ENCODE peak calls at places on chromosome 14, in nine cellular contexts. One of them, this sample, is unnamed.

GRCh38 chr14:71532790-71533189 is 399.4 kb upstream of the RGS6 start:
- DNase-seq in posterior vena cava: no peak
- DNase-seq in HL-60: no peak
- DNase-seq in Caki2: no peak
- DNase-seq in RWPE1: no peak
- DNase-seq in fibroblast of villous mesenchyme: no peak
- DNase-seq in hypothalamus: no peak
- DNase-seq in amniotic epithelial cell: no peak
- DNase-seq in right lobe of liver: no peak
- DNase-seq in this sample: no peak

GRCh38 chr14:54676822-54677708 is 110.1 kb downstream of the SAMD4A start:
- DNase-seq in posterior vena cava: no peak
- DNase-seq in HL-60: no peak
- DNase-seq in Caki2: peak
- DNase-seq in RWPE1: peak
- DNase-seq in fibroblast of villous mesenchyme: peak
- DNase-seq in hypothalamus: peak
- DNase-seq in amniotic epithelial cell: peak
- DNase-seq in right lobe of liver: no peak
- DNase-seq in this sample: peak

GRCh38 chr14:68937790-68938514 is 41.1 kb downstream of the ACTN1 start:
- DNase-seq in posterior vena cava: no peak
- DNase-seq in HL-60: no peak
- DNase-seq in Caki2: peak
- DNase-seq in RWPE1: no peak
- DNase-seq in fibroblast of villous mesenchyme: peak
- DNase-seq in hypothalamus: no peak
- DNase-seq in amniotic epithelial cell: peak
- DNase-seq in right lobe of liver: peak
- DNase-seq in this sample: peak

GRCh38 chr14:75133597-75133996 is 6.7 kb upstream of the NEK9 start:
- DNase-seq in posterior vena cava: no peak
- DNase-seq in HL-60: no peak
- DNase-seq in Caki2: no peak
- DNase-seq in RWPE1: no peak
- DNase-seq in fibroblast of villous mesenchyme: no peak
- DNase-seq in hypothalamus: no peak
- DNase-seq in amniotic epithelial cell: no peak
- DNase-seq in right lobe of liver: no peak
- DNase-seq in this sample: no peak

GRCh38 chr14:39241637-39242036 is 7.9 kb downstream of the MIA2 start:
- DNase-seq in posterior vena cava: no peak
- DNase-seq in HL-60: no peak
- DNase-seq in Caki2: no peak
- DNase-seq in RWPE1: no peak
- DNase-seq in fibroblast of villous mesenchyme: no peak
- DNase-seq in hypothalamus: no peak
- DNase-seq in amniotic epithelial cell: no peak
- DNase-seq in right lobe of liver: no peak
- DNase-seq in this sample: no peak

GRCh38 chr14:61602733-61603077 is 92.6 kb upstream of the HIF1A start:
- DNase-seq in posterior vena cava: no peak
- DNase-seq in HL-60: no peak
- DNase-seq in Caki2: peak
- DNase-seq in RWPE1: no peak
- DNase-seq in fibroblast of villous mesenchyme: no peak
- DNase-seq in hypothalamus: no peak
- DNase-seq in amniotic epithelial cell: peak
- DNase-seq in right lobe of liver: no peak
- DNase-seq in this sample: no peak

GRCh38 chr14:32900602-32901001 is 38.1 kb upstream of the NPAS3 start:
- DNase-seq in posterior vena cava: no peak
- DNase-seq in HL-60: no peak
- DNase-seq in Caki2: no peak
- DNase-seq in RWPE1: no peak
- DNase-seq in fibroblast of villous mesenchyme: no peak
- DNase-seq in hypothalamus: no peak
- DNase-seq in amniotic epithelial cell: peak
- DNase-seq in right lobe of liver: no peak
- DNase-seq in this sample: no peak

GRCh38 chr14:103870144-103870876 is 22.9 kb upstream of the PPP1R13B start:
- DNase-seq in posterior vena cava: no peak
- DNase-seq in HL-60: no peak
- DNase-seq in Caki2: no peak
- DNase-seq in RWPE1: no peak
- DNase-seq in fibroblast of villous mesenchyme: no peak
- DNase-seq in hypothalamus: no peak
- DNase-seq in amniotic epithelial cell: no peak
- DNase-seq in right lobe of liver: no peak
- DNase-seq in this sample: no peak

GRCh38 chr14:32230695-32231280 is 27.7 kb upstream of the RNU6-8 start:
- DNase-seq in posterior vena cava: no peak
- DNase-seq in HL-60: no peak
- DNase-seq in Caki2: no peak
- DNase-seq in RWPE1: peak
- DNase-seq in fibroblast of villous mesenchyme: peak
- DNase-seq in hypothalamus: no peak
- DNase-seq in amniotic epithelial cell: peak
- DNase-seq in right lobe of liver: no peak
- DNase-seq in this sample: no peak

GRCh38 chr14:35403085-35403396 is 1.5 kb downstream of the NFKBIA start:
- DNase-seq in posterior vena cava: no peak
- DNase-seq in HL-60: no peak
- DNase-seq in Caki2: no peak
- DNase-seq in RWPE1: no peak
- DNase-seq in fibroblast of villous mesenchyme: no peak
- DNase-seq in hypothalamus: no peak
- DNase-seq in amniotic epithelial cell: peak
- DNase-seq in right lobe of liver: peak
- DNase-seq in this sample: no peak

GRCh38 chr14:86052868-86053267 is 522.9 kb downstream of the FLRT2 start:
- DNase-seq in posterior vena cava: no peak
- DNase-seq in HL-60: no peak
- DNase-seq in Caki2: no peak
- DNase-seq in RWPE1: no peak
- DNase-seq in fibroblast of villous mesenchyme: no peak
- DNase-seq in hypothalamus: no peak
- DNase-seq in amniotic epithelial cell: no peak
- DNase-seq in right lobe of liver: no peak
- DNase-seq in this sample: no peak

GRCh38 chr14:92490239-92490959 is 23.2 kb upstream of the RIN3 start:
- DNase-seq in posterior vena cava: no peak
- DNase-seq in HL-60: no peak
- DNase-seq in Caki2: no peak
- DNase-seq in RWPE1: no peak
- DNase-seq in fibroblast of villous mesenchyme: no peak
- DNase-seq in hypothalamus: no peak
- DNase-seq in amniotic epithelial cell: no peak
- DNase-seq in right lobe of liver: no peak
- DNase-seq in this sample: no peak

GRCh38 chr14:105401699-105402098 is 3.4 kb downstream of the TEX22 start:
- DNase-seq in posterior vena cava: no peak
- DNase-seq in HL-60: no peak
- DNase-seq in Caki2: no peak
- DNase-seq in RWPE1: no peak
- DNase-seq in fibroblast of villous mesenchyme: no peak
- DNase-seq in hypothalamus: no peak
- DNase-seq in amniotic epithelial cell: no peak
- DNase-seq in right lobe of liver: no peak
- DNase-seq in this sample: no peak

GRCh38 chr14:68715032-68715924 is 77.6 kb downstream of the ZFP36L1 start:
- DNase-seq in posterior vena cava: no peak
- DNase-seq in HL-60: no peak
- DNase-seq in Caki2: peak
- DNase-seq in RWPE1: no peak
- DNase-seq in fibroblast of villous mesenchyme: peak
- DNase-seq in hypothalamus: no peak
- DNase-seq in amniotic epithelial cell: peak
- DNase-seq in right lobe of liver: no peak
- DNase-seq in this sample: no peak

GRCh38 chr14:74981833-74982232 is 20.9 kb upstream of the EIF2B2 start:
- DNase-seq in posterior vena cava: no peak
- DNase-seq in HL-60: no peak
- DNase-seq in Caki2: no peak
- DNase-seq in RWPE1: no peak
- DNase-seq in fibroblast of villous mesenchyme: no peak
- DNase-seq in hypothalamus: no peak
- DNase-seq in amniotic epithelial cell: no peak
- DNase-seq in right lobe of liver: no peak
- DNase-seq in this sample: no peak

GRCh38 chr14:89197623-89198022 is 219.4 kb downstream of the FOXN3 start:
- DNase-seq in posterior vena cava: no peak
- DNase-seq in HL-60: no peak
- DNase-seq in Caki2: no peak
- DNase-seq in RWPE1: no peak
- DNase-seq in fibroblast of villous mesenchyme: no peak
- DNase-seq in hypothalamus: no peak
- DNase-seq in amniotic epithelial cell: no peak
- DNase-seq in right lobe of liver: no peak
- DNase-seq in this sample: no peak

GRCh38 chr14:57085801-57086200 is 182.9 kb downstream of the EXOC5 start:
- DNase-seq in posterior vena cava: no peak
- DNase-seq in HL-60: no peak
- DNase-seq in Caki2: no peak
- DNase-seq in RWPE1: peak
- DNase-seq in fibroblast of villous mesenchyme: no peak
- DNase-seq in hypothalamus: no peak
- DNase-seq in amniotic epithelial cell: no peak
- DNase-seq in right lobe of liver: no peak
- DNase-seq in this sample: peak

GRCh38 chr14:54170301-54170700 is 213.7 kb upstream of the BMP4 start:
- DNase-seq in posterior vena cava: no peak
- DNase-seq in HL-60: no peak
- DNase-seq in Caki2: no peak
- DNase-seq in RWPE1: no peak
- DNase-seq in fibroblast of villous mesenchyme: no peak
- DNase-seq in hypothalamus: no peak
- DNase-seq in amniotic epithelial cell: no peak
- DNase-seq in right lobe of liver: no peak
- DNase-seq in this sample: no peak

GRCh38 chr14:21668377-21668776 is 5.2 kb downstream of the OR4E1 start:
- DNase-seq in posterior vena cava: no peak
- DNase-seq in HL-60: no peak
- DNase-seq in Caki2: peak
- DNase-seq in RWPE1: peak
- DNase-seq in fibroblast of villous mesenchyme: peak
- DNase-seq in hypothalamus: no peak
- DNase-seq in amniotic epithelial cell: peak
- DNase-seq in right lobe of liver: no peak
- DNase-seq in this sample: no peak

GRCh38 chr14:57847096-57847495 is 18.8 kb downstream of the SLC35F4 start:
- DNase-seq in posterior vena cava: no peak
- DNase-seq in HL-60: no peak
- DNase-seq in Caki2: no peak
- DNase-seq in RWPE1: no peak
- DNase-seq in fibroblast of villous mesenchyme: peak
- DNase-seq in hypothalamus: no peak
- DNase-seq in amniotic epithelial cell: no peak
- DNase-seq in right lobe of liver: no peak
- DNase-seq in this sample: no peak

GRCh38 chr14:78448483-78449094 is 278.4 kb downstream of the NRXN3 start:
- DNase-seq in posterior vena cava: no peak
- DNase-seq in HL-60: no peak
- DNase-seq in Caki2: peak
- DNase-seq in RWPE1: peak
- DNase-seq in fibroblast of villous mesenchyme: peak
- DNase-seq in hypothalamus: peak
- DNase-seq in amniotic epithelial cell: no peak
- DNase-seq in right lobe of liver: peak
- DNase-seq in this sample: peak

GRCh38 chr14:68766299-68767247 is 26.3 kb downstream of the ZFP36L1 start:
- DNase-seq in posterior vena cava: no peak
- DNase-seq in HL-60: no peak
- DNase-seq in Caki2: no peak
- DNase-seq in RWPE1: no peak
- DNase-seq in fibroblast of villous mesenchyme: no peak
- DNase-seq in hypothalamus: no peak
- DNase-seq in amniotic epithelial cell: no peak
- DNase-seq in right lobe of liver: no peak
- DNase-seq in this sample: no peak

GRCh38 chr14:73752297-73752992 is 38.3 kb upstream of the PNMA1 start:
- DNase-seq in posterior vena cava: no peak
- DNase-seq in HL-60: no peak
- DNase-seq in Caki2: no peak
- DNase-seq in RWPE1: no peak
- DNase-seq in fibroblast of villous mesenchyme: peak
- DNase-seq in hypothalamus: peak
- DNase-seq in amniotic epithelial cell: peak
- DNase-seq in right lobe of liver: peak
- DNase-seq in this sample: no peak

GRCh38 chr14:63394856-63395255 is 76.1 kb upstream of the GPHB5 start:
- DNase-seq in posterior vena cava: no peak
- DNase-seq in HL-60: no peak
- DNase-seq in Caki2: no peak
- DNase-seq in RWPE1: no peak
- DNase-seq in fibroblast of villous mesenchyme: no peak
- DNase-seq in hypothalamus: no peak
- DNase-seq in amniotic epithelial cell: no peak
- DNase-seq in right lobe of liver: no peak
- DNase-seq in this sample: no peak

GRCh38 chr14:100221419-100222218 is 17.3 kb upstream of the YY1 start:
- DNase-seq in posterior vena cava: peak
- DNase-seq in HL-60: peak
- DNase-seq in Caki2: no peak
- DNase-seq in RWPE1: no peak
- DNase-seq in fibroblast of villous mesenchyme: peak
- DNase-seq in hypothalamus: no peak
- DNase-seq in amniotic epithelial cell: peak
- DNase-seq in right lobe of liver: peak
- DNase-seq in this sample: peak

GRCh38 chr14:30991408-30991807 is 34.0 kb upstream of the AP4S1 start:
- DNase-seq in posterior vena cava: no peak
- DNase-seq in HL-60: no peak
- DNase-seq in Caki2: no peak
- DNase-seq in RWPE1: no peak
- DNase-seq in fibroblast of villous mesenchyme: no peak
- DNase-seq in hypothalamus: no peak
- DNase-seq in amniotic epithelial cell: no peak
- DNase-seq in right lobe of liver: no peak
- DNase-seq in this sample: no peak

This sample was measured in SW480.